ENCODE peak calls at places on chromosomes 7 and 10, in six cellular contexts. A is heart left ventricle, N is left lung, F is progenitor cell of endocrine pancreas, H is suprapubic skin, O is astrocyte of the spinal cord. T is an unnamed sample.

GRCh38 chr10:96360766-96361165 is 2.0 kb upstream of the OPALIN start:
- DNase-seq in F (no peak), H (no peak), O (no peak), A (no peak), N (no peak), T (no peak)

GRCh38 chr10:13706604-13707003 is 119.8 kb downstream of the PRPF18 start:
- DNase-seq in A (no peak), H (no peak), O (no peak), N (no peak), F (no peak), T (no peak)

GRCh38 chr7:137636376-137636775 is 210.4 kb downstream of the DGKI start:
- DNase-seq in N (no peak), O (no peak), A (no peak), H (no peak), F (no peak), T (no peak)

GRCh38 chr7:100220833-100221718 is 1.3 kb downstream of the PVRIG start:
- DNase-seq in N (peak; percentile 61), O (no peak), A (peak; percentile 51), F (no peak), H (no peak), T (no peak)

GRCh38 chr10:90274721-90275468 is 573.5 kb downstream of the KIF20B start:
- DNase-seq in H (no peak), N (no peak), O (no peak), A (no peak), F (no peak), T (no peak)

GRCh38 chr7:122143376-122143750 is 686 bp downstream of the AASS start:
- DNase-seq in O (peak; percentile 44), A (peak; percentile 61), H (peak; percentile 64), F (peak; percentile 15), N (peak; percentile 79), T (peak; percentile 58)

GRCh38 chr7:150323682-150324365 is 479 bp upstream of the ACTR3C start:
- DNase-seq in N (no peak), A (no peak), H (no peak), F (no peak), O (no peak), T (no peak)

GRCh38 chr7:4792537-4793126 is 17.2 kb downstream of the AP5Z1 start:
- DNase-seq in O (peak; percentile 15), A (no peak), F (no peak), H (no peak), N (peak; percentile 77), T (no peak)

GRCh38 chr7:53996856-53997255 is 545.3 kb upstream of the VSTM2A start:
- DNase-seq in F (no peak), O (no peak), A (no peak), H (no peak), N (no peak), T (no peak)

GRCh38 chr10:87961314-87961713 is 97.9 kb downstream of the PTEN start:
- DNase-seq in F (no peak), O (peak; percentile 53), A (no peak), H (no peak), N (no peak), T (no peak)

GRCh38 chr7:51224811-51225581 is 91.6 kb downstream of the COBL start:
- DNase-seq in H (no peak), F (no peak), O (no peak), A (no peak), N (peak; percentile 83), T (no peak)

GRCh38 chr7:95840953-95841950 is 68.9 kb downstream of the DYNC1I1 start:
- DNase-seq in N (no peak), H (no peak), F (no peak), O (no peak), A (no peak), T (no peak)

GRCh38 chr7:50396856-50397255 is 53.3 kb downstream of the FIGNL1 start:
- DNase-seq in F (no peak), H (no peak), A (no peak), O (no peak), N (no peak), T (no peak)

GRCh38 chr7:78125884-78126283 is 327.3 kb downstream of the PHTF2 start:
- DNase-seq in H (no peak), O (no peak), F (no peak), N (no peak), A (no peak), T (no peak)

GRCh38 chr7:150739045-150739432 is 1.8 kb downstream of the GIMAP5 start:
- DNase-seq in A (no peak), F (no peak), H (no peak), O (no peak), N (no peak), T (no peak)

GRCh38 chr10:67242531-67242930 is 316.7 kb downstream of the LRRTM3 start:
- DNase-seq in F (no peak), O (no peak), N (no peak), A (no peak), H (no peak), T (no peak)

GRCh38 chr10:108005627-108006026 is 841.1 kb upstream of the SORCS1 start:
- DNase-seq in F (no peak), O (no peak), A (no peak), N (no peak), H (no peak), T (no peak)

GRCh38 chr7:116582164-116582732 is 57.4 kb downstream of the CAV1 start:
- DNase-seq in N (no peak), A (no peak), H (no peak), O (peak; percentile 47), F (no peak), T (no peak)
- TF ChIP-seq CTCF in N (no peak), A (no peak), H (no peak), O (peak; percentile 39), F (no peak), T (peak; percentile 75)

GRCh38 chr10:50498465-50498864 is 125.3 kb downstream of the SGMS1 start:
- DNase-seq in O (no peak), A (no peak), H (no peak), N (no peak), F (no peak), T (no peak)

GRCh38 chr10:50504389-50504788 is 119.4 kb downstream of the SGMS1 start:
- DNase-seq in O (no peak), A (no peak), N (no peak), H (no peak), F (no peak), T (no peak)

GRCh38 chr10:50501478-50501877 is 122.3 kb downstream of the SGMS1 start:
- DNase-seq in H (no peak), A (no peak), N (no peak), F (no peak), O (peak; percentile 37), T (no peak)

GRCh38 chr10:50503661-50504320 is 120.0 kb downstream of the SGMS1 start:
- DNase-seq in N (no peak), F (no peak), A (no peak), H (no peak), O (no peak), T (no peak)

DNA sequence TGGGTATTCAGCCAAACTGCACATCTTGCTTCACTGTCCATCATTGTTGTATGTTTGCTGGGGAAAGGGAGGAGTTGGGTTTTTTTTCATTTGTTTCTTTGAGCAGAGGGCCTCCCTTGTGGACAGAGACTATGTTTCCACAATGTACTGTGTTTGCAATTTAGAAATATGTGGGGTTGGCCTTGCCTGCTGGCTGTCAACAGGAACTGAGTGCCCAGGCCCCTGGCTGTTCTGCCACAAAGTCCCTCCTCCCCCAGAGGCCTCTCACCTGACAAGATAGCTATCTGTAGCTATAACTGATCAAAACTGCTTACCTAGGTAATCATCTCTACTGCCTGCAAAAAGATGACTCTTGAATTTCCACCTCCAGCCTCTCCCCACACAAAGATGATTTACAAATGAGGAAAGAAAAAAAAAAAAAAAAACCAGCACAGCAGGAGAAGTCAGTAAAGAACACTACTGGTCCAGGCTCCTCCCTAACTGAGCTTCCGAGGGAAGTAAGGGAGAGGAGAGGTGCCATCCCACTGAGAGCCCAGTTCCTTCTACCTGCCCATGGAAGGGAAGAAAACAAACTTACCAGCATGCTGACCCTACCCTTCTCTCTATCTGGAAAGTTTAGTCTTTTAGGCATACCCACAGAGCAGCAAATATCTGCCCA is 121.7 kb downstream of the SGMS1 start:
- DNase-seq in N (no peak), A (no peak), F (no peak), H (no peak), O (no peak), T (no peak)
- TF ChIP-seq CTCF in N (no peak), A (no peak), F (no peak), H (no peak), O (no peak), T (no peak)

DNA sequence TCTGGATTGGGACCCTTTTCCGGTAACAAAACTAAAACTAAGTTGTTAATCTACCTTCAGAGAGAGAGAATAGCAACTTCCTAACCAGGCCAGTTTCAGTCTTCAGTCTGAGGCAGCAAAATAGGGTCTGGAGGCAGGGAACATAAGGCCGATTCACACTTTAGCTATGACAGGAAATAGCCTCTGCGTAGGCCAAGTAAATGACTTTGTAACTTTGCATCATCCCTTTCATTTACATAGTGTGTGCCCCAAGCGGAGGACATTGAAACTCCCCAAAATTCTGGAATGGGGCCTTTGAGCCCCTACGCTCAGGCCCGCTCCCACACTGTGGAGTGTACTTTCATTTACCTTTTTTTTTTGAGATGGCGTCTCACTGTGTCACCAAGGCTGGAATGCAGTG is 1.7 kb upstream of the UPP1 start:
- DNase-seq in A (no peak), N (no peak), H (no peak), O (peak; percentile 74), F (no peak), T (no peak)
- TF ChIP-seq CTCF in A (no peak), N (no peak), H (no peak), O (no peak), F (no peak), T (peak; percentile 19)

GRCh38 chr10:119022846-119023552 is 6.5 kb upstream of the NANOS1 start:
- DNase-seq in F (no peak), H (no peak), A (no peak), N (no peak), O (peak; percentile 51), T (no peak)
- TF ChIP-seq CTCF in F (no peak), H (no peak), A (no peak), N (no peak), O (no peak), T (no peak)

T was measured in chondrocyte.